ENCODE peak calls at places on chromosomes 16 and 17, in five cellular contexts. Z, S, T, J and A are unnamed samples.

GRCh38 chr16:53773150-53773846 is 69.3 kb downstream of the FTO start:
- DNase-seq in Z (peak), S (peak), J (no peak), T (peak), A (no peak)

GRCh38 chr16:20396846-20397467 is 7.6 kb downstream of the PDILT start:
- DNase-seq in J (no peak), S (no peak), T (no peak), Z (no peak), A (no peak)

GRCh38 chr17:6666077-6666521 is 14.5 kb downstream of the C17orf100 start:
- DNase-seq in J (peak), Z (peak), T (peak), S (peak), A (no peak)

GRCh38 chr17:21300601-21301571 is 16.4 kb downstream of the MAP2K3 start:
- DNase-seq in Z (no peak), J (no peak), S (no peak), T (no peak), A (no peak)

GRCh38 chr16:19700319-19700781 is 17.7 kb downstream of the KNOP1 start:
- DNase-seq in S (peak), T (peak), J (no peak), Z (no peak), A (no peak)

GRCh38 chr17:28230011-28230410 is 89.0 kb upstream of the TMEM97 start:
- DNase-seq in T (no peak), Z (peak), S (no peak), J (no peak), A (no peak)

GRCh38 chr16:19654147-19654546 is 63.9 kb downstream of the KNOP1 start:
- DNase-seq in J (no peak), Z (no peak), S (no peak), T (no peak), A (no peak)

GRCh38 chr17:76427457-76428231 is 25.3 kb downstream of the UBE2O start:
- DNase-seq in S (no peak), T (no peak), J (no peak), Z (no peak), A (no peak)

GRCh38 chr16:4260360-4260759 is 12.5 kb downstream of the TFAP4 start:
- DNase-seq in J (no peak), S (no peak), T (peak), Z (peak), A (no peak)

GRCh38 chr16:695355-696089 is 5.3 kb upstream of the WDR24 start:
- DNase-seq in Z (no peak), T (peak), J (no peak), S (peak), A (peak)

GRCh38 chr17:7552621-7553051 is 3.8 kb downstream of the TNFSF12 start:
- DNase-seq in J (no peak), T (no peak), Z (peak), S (no peak), A (no peak)

GRCh38 chr16:57680842-57681241 is 12.7 kb downstream of the ADGRG3 start:
- DNase-seq in T (no peak), Z (no peak), J (no peak), S (no peak), A (no peak)

GRCh38 chr17:1039511-1040215 is 42.7 kb downstream of the TIMM22 start:
- DNase-seq in T (no peak), Z (peak), J (peak), S (no peak), A (no peak)

GRCh38 chr16:77158293-77158692 is 32.7 kb upstream of the MON1B start:
- DNase-seq in T (no peak), S (no peak), J (no peak), Z (no peak), A (no peak)

GRCh38 chr16:56933266-56933619 is 1.3 kb downstream of the HERPUD1 start:
- DNase-seq in T (no peak), S (no peak), J (no peak), Z (no peak), A (no peak)

GRCh38 chr16:30633526-30633925 is 17.2 kb upstream of the PRR14 start:
- DNase-seq in Z (no peak), T (no peak), J (no peak), S (no peak), A (no peak)

GRCh38 chr16:87880117-87880696 is 10.9 kb upstream of the SLC7A5 start:
- DNase-seq in S (no peak), T (no peak), J (no peak), Z (no peak), A (no peak)

GRCh38 chr16:82715833-82716232 is 89.1 kb downstream of the CDH13 start:
- DNase-seq in Z (no peak), J (no peak), S (no peak), T (no peak), A (no peak)

GRCh38 chr16:80954985-80955384 is 51.7 kb downstream of the CMC2 start:
- DNase-seq in S (no peak), Z (no peak), J (no peak), T (no peak), A (no peak)

DNA sequence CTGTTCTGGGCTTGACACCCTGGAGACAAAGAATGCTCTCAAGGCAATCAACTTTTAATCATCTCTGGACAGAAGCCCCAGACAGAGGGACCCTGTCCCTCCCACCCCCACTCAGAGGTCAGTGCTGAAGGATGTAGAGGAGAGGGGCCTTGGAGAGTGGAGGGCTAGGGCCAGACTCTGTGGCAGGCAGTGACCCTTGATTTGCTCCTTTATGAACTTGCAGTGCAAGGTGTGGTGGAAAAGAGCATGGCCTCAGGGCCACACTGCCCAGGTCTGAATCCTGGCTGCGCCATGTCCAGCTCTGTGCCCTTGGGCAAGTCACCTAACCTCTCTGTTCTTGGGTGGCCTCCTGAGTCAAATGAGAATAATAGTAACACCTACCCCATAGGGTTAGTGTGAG is 134.3 kb downstream of the TMEM132E start:
- DNase-seq in T (no peak), S (no peak), Z (no peak), J (no peak), A (no peak)
- TF ChIP-seq CTCF in T (no peak), S (no peak), Z (no peak), J (no peak), A (no peak)

GRCh38 chr16:10314811-10315210 is 71.0 kb upstream of the ATF7IP2 start:
- DNase-seq in J (no peak), Z (no peak), S (no peak), T (no peak), A (no peak)
- TF ChIP-seq CTCF in J (peak), Z (peak), S (peak), T (no peak), A (no peak)

GRCh38 chr16:67865318-67865717 is 7.5 kb upstream of the EDC4 start:
- DNase-seq in J (no peak), S (peak), Z (peak), T (peak), A (no peak)
- TF ChIP-seq CTCF in J (peak), S (peak), Z (no peak), T (peak), A (no peak)

DNA sequence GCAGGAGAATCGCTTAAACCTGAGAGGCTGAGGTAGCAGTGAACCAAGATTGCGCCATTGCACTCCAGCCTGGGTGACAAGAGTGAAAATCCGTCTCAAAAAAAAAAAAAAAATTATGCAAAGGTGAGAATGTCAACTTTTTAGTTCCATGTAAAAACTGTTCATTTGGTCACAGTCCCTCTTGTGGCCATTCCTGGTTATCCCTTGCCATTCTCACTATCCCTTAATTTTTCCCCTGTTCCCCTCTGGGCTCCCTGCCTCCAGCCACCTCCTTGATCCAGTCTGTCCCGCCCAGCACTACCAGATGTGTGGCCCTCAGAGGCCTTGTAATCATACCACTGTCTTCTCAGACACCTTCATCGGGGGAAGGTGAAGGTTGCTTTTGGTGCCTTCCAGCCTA is 23.4 kb downstream of the DCAF7 start:
- DNase-seq in J (no peak), Z (no peak), S (peak), T (no peak), A (no peak)
- TF ChIP-seq CTCF in J (peak), Z (peak), S (peak), T (no peak), A (no peak)

GRCh38 chr16:51376080-51376479 is 225.0 kb upstream of the SALL1 start:
- DNase-seq in S (peak), Z (no peak), J (no peak), T (no peak), A (no peak)
- TF ChIP-seq CTCF in S (peak), Z (no peak), J (no peak), T (no peak), A (no peak)

GRCh38 chr17:34393401-34393800 is 30.4 kb upstream of the CCL1 start:
- DNase-seq in J (peak), Z (no peak), S (no peak), T (no peak), A (no peak)

GRCh38 chr17:34400301-34400931 is 37.4 kb upstream of the CCL1 start:
- DNase-seq in J (no peak), T (no peak), S (no peak), Z (no peak), A (no peak)

GRCh38 chr17:34401165-34401564 is 38.1 kb upstream of the CCL1 start:
- DNase-seq in S (no peak), Z (no peak), T (no peak), J (no peak), A (no peak)

GRCh38 chr17:34398990-34399389 is 36.0 kb upstream of the CCL1 start:
- DNase-seq in S (no peak), J (no peak), T (no peak), Z (no peak), A (no peak)

GRCh38 chr17:34397265-34397664 is 34.2 kb upstream of the CCL1 start:
- DNase-seq in Z (no peak), T (no peak), J (no peak), S (no peak), A (no peak)
- TF ChIP-seq CTCF in Z (no peak), T (no peak), J (no peak), S (no peak), A (no peak)

GRCh38 chr17:45584092-45585036 is 93.8 kb upstream of the PLEKHM1 start:
- DNase-seq in T (peak), S (peak), Z (peak), J (no peak), A (peak)
- TF ChIP-seq CTCF in T (no peak), S (no peak), Z (no peak), J (no peak), A (no peak)

GRCh38 chr16:24409045-24409444 is 130.3 kb upstream of the RBBP6 start:
- DNase-seq in T (peak), S (peak), Z (no peak), J (peak), A (no peak)
- TF ChIP-seq CTCF in T (no peak), S (peak), Z (no peak), J (no peak), A (no peak)

DNA sequence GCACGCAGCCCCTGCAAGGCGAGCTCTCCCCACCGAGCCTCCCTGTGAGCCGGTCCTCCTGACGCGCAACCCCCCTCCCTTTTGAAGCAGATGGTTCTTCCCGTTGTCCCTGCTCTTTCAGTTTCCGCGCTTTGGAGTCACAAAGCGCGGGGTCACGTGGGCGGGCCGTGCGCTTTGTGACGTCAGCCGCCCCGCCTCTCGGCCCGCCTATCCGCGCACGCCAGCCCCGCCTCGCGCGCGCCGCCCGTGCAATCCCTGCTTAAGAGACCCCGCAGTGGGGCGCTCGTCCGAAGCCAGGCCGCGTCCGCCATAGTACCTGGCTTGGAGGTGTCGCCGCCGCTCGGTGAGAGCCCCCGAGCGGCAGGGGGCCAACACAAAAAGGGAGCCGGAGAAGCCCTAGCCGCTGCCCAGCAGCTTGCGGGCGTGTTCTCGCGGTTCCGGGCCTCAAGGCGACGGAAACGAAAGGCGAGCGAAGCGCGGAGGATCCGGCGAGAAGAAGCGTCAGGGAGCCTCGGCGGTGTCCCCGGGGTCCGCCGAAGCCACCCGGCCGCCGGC is at the start of gene RBBP6:
- DNase-seq in T (peak), S (peak), J (peak), Z (peak), A (peak)
- TF ChIP-seq CTCF in T (peak), S (peak), J (no peak), Z (peak), A (no peak)

GRCh38 chr17:81409190-81409935 is 14.1 kb downstream of the BAHCC1 start:
- DNase-seq in J (no peak), S (peak), T (no peak), Z (no peak), A (no peak)
- TF ChIP-seq CTCF in J (no peak), S (no peak), T (no peak), Z (no peak), A (no peak)